ENCODE peak calls at places on chromosomes 13 and 19, in seven cellular contexts. M, K, N, Y, Z, O and J are unnamed samples.

GRCh38 chr13:101416181-101417042 is at the start of gene NALCN:
- DNase-seq in N (peak), K (no peak), Z (no peak), O (no peak), M (no peak), Y (peak), J (peak)

GRCh38 chr13:79289557-79289956 is 116.5 kb downstream of the RBM26 start:
- DNase-seq in O (no peak), Y (no peak), K (no peak), N (no peak), M (no peak), Z (no peak), J (no peak)

GRCh38 chr19:3007975-3008374 is 21.1 kb downstream of the TLE2 start:
- DNase-seq in K (no peak), O (no peak), M (no peak), Y (no peak), Z (no peak), N (peak), J (no peak)

GRCh38 chr19:46951236-46951986 is 68.2 kb upstream of the NPAS1 start:
- DNase-seq in N (no peak), M (peak), O (no peak), Z (peak), Y (no peak), K (peak), J (peak)

GRCh38 chr19:18629166-18630088 is 7.4 kb upstream of the KLHL26 start:
- DNase-seq in O (no peak), M (peak), K (peak), N (no peak), Z (no peak), Y (peak), J (no peak)

GRCh38 chr13:44219808-44220544 is 153.6 kb upstream of the SERP2 start:
- DNase-seq in N (no peak), Z (peak), O (no peak), Y (peak), K (no peak), M (peak), J (peak)

GRCh38 chr19:45515081-45515624 is 7.9 kb downstream of the VASP start:
- DNase-seq in Y (peak), O (peak), M (no peak), N (no peak), Z (no peak), K (peak), J (no peak)

GRCh38 chr13:21434588-21434987 is 24.5 kb downstream of the ZDHHC20 start:
- DNase-seq in N (no peak), O (no peak), K (no peak), Y (no peak), Z (no peak), M (peak), J (no peak)

GRCh38 chr19:4557186-4557970 is 2.1 kb downstream of the SEMA6B start:
- DNase-seq in O (no peak), K (no peak), N (no peak), Y (no peak), Z (no peak), M (no peak), J (no peak)

GRCh38 chr19:30540671-30541210 is 168.6 kb downstream of the ZNF536 start:
- DNase-seq in Y (no peak), Z (no peak), O (no peak), N (no peak), M (no peak), K (no peak), J (no peak)

GRCh38 chr19:41352609-41353465 is 885 bp downstream of the TGFB1 start:
- DNase-seq in K (peak), N (peak), M (peak), Z (peak), O (peak), Y (peak), J (peak)

GRCh38 chr19:6227156-6227940 is 52.4 kb downstream of the MLLT1 start:
- DNase-seq in O (no peak), K (no peak), Z (no peak), M (no peak), Y (peak), N (no peak), J (no peak)

GRCh38 chr13:80571346-80572307 is 230.7 kb upstream of the SPRY2 start:
- DNase-seq in Z (no peak), K (no peak), M (no peak), Y (peak), O (no peak), N (peak), J (no peak)

GRCh38 chr13:52862358-52863206 is 14.1 kb upstream of the PCDH8 start:
- DNase-seq in M (no peak), O (no peak), Y (peak), Z (no peak), N (no peak), K (peak), J (no peak)

GRCh38 chr19:51799998-51800848 is 5.3 kb downstream of the FPR3 start:
- DNase-seq in M (peak), Z (peak), O (peak), Y (peak), N (no peak), K (no peak), J (peak)

GRCh38 chr19:3275068-3275582 is 50.7 kb downstream of the CELF5 start:
- DNase-seq in O (no peak), Z (no peak), M (no peak), K (no peak), Y (no peak), N (no peak), J (no peak)

GRCh38 chr19:55066107-55066709 is 3.3 kb upstream of the RDH13 start:
- DNase-seq in Z (no peak), K (no peak), Y (peak), O (no peak), M (no peak), N (no peak), J (no peak)

GRCh38 chr19:55067869-55068268 is 4.9 kb upstream of the RDH13 start:
- DNase-seq in Y (no peak), N (no peak), Z (no peak), K (no peak), M (no peak), O (no peak), J (no peak)

GRCh38 chr19:55062735-55063491 is at the start of gene RDH13:
- DNase-seq in K (peak), O (peak), Y (peak), M (peak), N (peak), Z (peak), J (peak)

GRCh38 chr19:55058781-55059610 is 4.0 kb downstream of the RDH13 start:
- DNase-seq in N (no peak), M (no peak), Y (peak), O (no peak), Z (no peak), K (no peak), J (no peak)

DNA sequence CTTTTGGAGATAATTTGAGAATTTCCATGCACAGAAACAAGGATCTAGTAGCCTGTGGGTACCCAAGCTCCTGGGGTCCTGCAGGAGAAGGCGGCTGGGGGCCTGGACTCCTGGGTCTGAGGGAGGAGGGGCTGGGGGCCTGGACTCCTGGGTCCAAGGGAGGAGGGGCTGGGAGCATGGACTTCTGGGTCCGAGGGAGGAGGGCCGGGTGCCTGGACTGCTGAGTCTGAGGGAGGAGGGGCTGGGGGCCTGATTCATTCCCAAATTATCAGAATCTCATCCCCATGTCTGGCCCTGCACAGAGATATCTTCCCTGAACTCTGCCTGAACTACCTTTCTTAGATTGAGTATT is 520 bp upstream of the RDH13 start:
- DNase-seq in M (no peak), Y (peak), Z (no peak), K (no peak), O (no peak), N (no peak), J (no peak)
- H3K4me3 ChIP-seq in M (peak), Y (peak), Z (peak), K (no peak), O (peak), N (no peak), J (peak)

GRCh38 chr13:50911051-50911690 is 1.6 kb downstream of the RNASEH2B start:
- DNase-seq in Z (no peak), N (peak), O (no peak), Y (no peak), M (peak), K (peak), J (peak)
- H3K4me3 ChIP-seq in Z (no peak), N (peak), O (peak), Y (peak), M (peak), K (peak), J (peak)

DNA sequence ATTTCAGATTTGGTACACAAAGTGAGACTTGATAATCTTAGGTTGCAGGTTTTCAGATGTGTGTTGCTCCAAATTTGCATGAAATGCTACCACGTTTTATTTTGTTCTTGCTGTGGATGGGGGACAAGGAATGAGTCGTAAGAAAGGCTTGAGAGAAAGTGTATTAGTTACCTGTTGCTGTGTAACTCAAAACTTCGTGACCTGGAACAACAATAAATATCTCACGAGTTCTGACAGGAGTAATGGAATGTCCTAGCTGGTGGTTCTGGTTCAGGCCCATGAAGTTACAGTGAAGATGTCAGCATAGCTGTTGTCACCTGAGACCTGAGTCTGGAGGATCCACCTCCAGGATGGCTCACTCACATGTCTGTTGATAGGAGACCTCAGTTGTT is 1.2 kb downstream of the ZNF8 start:
- DNase-seq in K (no peak), O (no peak), Y (no peak), Z (no peak), N (no peak), M (no peak), J (no peak)
- H3K4me3 ChIP-seq in K (no peak), O (peak), Y (no peak), Z (no peak), N (no peak), M (peak), J (peak)

DNA sequence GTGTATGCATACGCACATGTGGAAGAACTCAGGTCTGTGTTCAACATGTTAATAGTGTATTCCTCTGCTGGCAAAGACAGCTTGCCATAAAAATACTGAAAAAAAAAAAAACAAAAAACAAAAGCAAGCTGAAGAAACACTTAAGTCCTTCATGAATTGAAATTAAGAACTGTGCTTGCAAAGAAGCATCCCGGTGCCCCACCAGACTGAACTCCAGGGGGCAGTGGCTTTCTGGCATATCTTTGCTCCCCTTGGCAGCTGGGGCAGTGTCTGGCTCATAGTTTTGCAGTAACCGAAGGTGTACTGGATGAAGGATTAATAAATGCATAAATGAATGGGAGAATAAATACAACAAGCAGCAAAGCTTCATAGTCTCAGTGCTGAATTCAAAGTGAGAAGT is 187.6 kb downstream of the LHFPL6 start:
- DNase-seq in N (no peak), Z (peak), O (peak), K (peak), M (peak), Y (peak), J (peak)
- H3K4me3 ChIP-seq in N (no peak), Z (no peak), O (peak), K (no peak), M (no peak), Y (peak), J (peak)